ENCODE peak calls at places on chromosomes 5 and 9, in ten cellular contexts. Y, Z, H, B, E, S, O, L, X and F are unnamed samples.

GRCh38 chr9:106799146-106799545 is 63.8 kb upstream of the ZNF462 start:
- DNase-seq in L (peak), E (peak), S (no peak), H (no peak), Y (peak), X (peak), B (no peak), O (peak), Z (no peak), F (no peak)

GRCh38 chr9:92534199-92535159 is 1.3 kb downstream of the ECM2 start:
- DNase-seq in E (no peak), O (peak), S (no peak), B (no peak), Y (peak), X (no peak), H (no peak), Z (no peak), L (peak), F (no peak)

GRCh38 chr9:14910178-14910805 is at the start of gene FREM1:
- DNase-seq in S (peak), L (peak), E (peak), H (peak), B (peak), Y (no peak), O (no peak), X (no peak), Z (peak), F (peak)

GRCh38 chr5:120615967-120616645 is 152.0 kb downstream of the PRR16 start:
- DNase-seq in Y (peak), H (no peak), X (peak), O (peak), S (no peak), E (no peak), Z (no peak), B (peak), L (peak), F (no peak)

GRCh38 chr5:98173334-98173733 is 600.1 kb upstream of the RGMB start:
- DNase-seq in O (peak), Y (peak), H (no peak), X (no peak), Z (no peak), S (no peak), E (no peak), L (peak), B (no peak), F (no peak)

GRCh38 chr5:38670878-38671277 is 114.4 kb upstream of the LIFR start:
- DNase-seq in L (peak), E (no peak), S (no peak), O (peak), Y (no peak), B (no peak), X (no peak), H (peak), Z (no peak), F (no peak)

GRCh38 chr9:113350937-113351336 is 1.6 kb downstream of the BSPRY start:
- DNase-seq in O (no peak), X (no peak), Y (no peak), H (no peak), E (no peak), Z (no peak), L (no peak), B (no peak), S (no peak), F (no peak)

GRCh38 chr9:126939821-126940221 is 25.2 kb downstream of the RALGPS1 start:
- DNase-seq in E (peak), Y (no peak), X (peak), S (peak), L (no peak), B (no peak), Z (no peak), O (no peak), H (no peak), F (no peak)

GRCh38 chr9:72292184-72292787 is 72.7 kb downstream of the ZFAND5 start:
- DNase-seq in O (peak), S (peak), Z (no peak), E (peak), L (peak), H (no peak), Y (peak), X (peak), B (no peak), F (no peak)

GRCh38 chr9:135260776-135261175 is 173.3 kb downstream of the OLFM1 start:
- DNase-seq in O (no peak), E (no peak), S (no peak), Y (no peak), L (no peak), Z (no peak), B (peak), H (no peak), X (no peak), F (no peak)

GRCh38 chr5:91240175-91240574 is 142.9 kb downstream of the ARRDC3 start:
- DNase-seq in E (no peak), Y (no peak), Z (no peak), X (no peak), S (no peak), O (no peak), H (no peak), L (no peak), B (no peak), F (no peak)

DNA sequence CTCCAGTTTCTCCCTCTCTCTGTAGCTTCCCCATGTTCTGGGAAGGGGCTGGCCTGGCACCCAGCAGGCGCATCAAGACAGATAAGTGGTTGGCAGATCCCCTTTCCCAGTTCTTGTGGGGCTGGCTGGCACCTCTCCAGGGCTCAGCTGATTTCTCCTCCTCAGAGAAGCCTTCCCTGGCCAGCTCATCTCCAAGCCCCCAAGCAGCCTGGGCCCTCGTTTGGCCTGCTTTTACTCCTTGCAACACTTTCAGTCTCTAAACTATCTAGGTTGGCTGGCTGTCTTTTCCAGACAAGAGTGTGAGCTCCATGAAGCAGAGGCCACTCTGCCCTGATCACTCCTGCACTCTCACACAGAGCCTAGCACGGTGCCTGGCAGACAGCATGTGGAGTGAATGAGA is 13.5 kb downstream of the MACROH2A1 start:
- DNase-seq in S (peak), X (no peak), L (no peak), H (no peak), Z (no peak), E (no peak), O (no peak), Y (no peak), B (no peak), F (no peak)
- H3K4me3 ChIP-seq in S (no peak), X (no peak), L (no peak), H (no peak), Z (no peak), E (no peak), O (no peak), Y (no peak), B (no peak), F (no peak)

GRCh38 chr9:35617548-35617947 is 665 bp downstream of the CD72 start:
- DNase-seq in E (no peak), S (no peak), O (no peak), Y (no peak), X (no peak), L (no peak), H (no peak), B (no peak), Z (no peak), F (no peak)
- H3K4me3 ChIP-seq in E (no peak), S (no peak), O (no peak), Y (no peak), X (no peak), L (no peak), H (no peak), B (peak), Z (no peak), F (no peak)

DNA sequence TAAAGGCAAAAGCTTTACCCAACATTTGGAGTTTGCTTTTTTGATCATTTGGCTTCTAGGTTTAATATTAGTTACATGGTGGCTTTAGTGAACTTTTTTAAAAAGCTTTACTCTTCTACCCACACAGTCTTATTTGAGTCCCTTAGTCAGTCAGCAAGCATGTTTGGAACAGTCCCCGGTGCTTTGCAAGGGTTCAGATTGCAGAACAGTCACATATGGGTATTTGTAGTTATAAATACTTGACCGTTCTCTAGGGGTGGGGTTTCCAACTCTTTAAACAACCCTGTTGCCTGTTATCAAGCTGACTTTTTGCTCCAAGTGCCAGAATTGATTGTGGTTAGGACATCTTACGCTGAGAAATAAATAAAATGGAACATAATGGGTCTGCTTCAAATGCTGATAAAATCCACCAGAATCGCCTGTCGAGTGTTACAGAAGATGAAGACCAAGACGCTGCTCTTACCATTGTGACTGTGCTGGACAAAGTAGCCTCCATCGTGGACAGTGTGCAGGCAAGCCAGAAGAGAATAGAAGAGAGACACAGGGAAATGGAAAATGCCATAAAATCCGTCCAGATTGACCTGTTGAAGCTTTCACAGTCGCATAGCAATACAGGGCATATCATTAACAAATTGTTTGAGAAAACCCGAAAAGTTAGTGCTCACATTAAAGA is at the start of gene CAVIN4:
- DNase-seq in L (peak), Z (peak), O (no peak), X (no peak), Y (peak), E (no peak), S (no peak), H (no peak), B (no peak), F (no peak)
- H3K4me3 ChIP-seq in L (no peak), Z (no peak), O (no peak), X (no peak), Y (no peak), E (no peak), S (no peak), H (no peak), B (no peak), F (no peak)

GRCh38 chr5:74673011-74673790 is 11.8 kb upstream of the HEXB start:
- DNase-seq in S (peak), Z (peak), O (peak), L (peak), B (peak), E (peak), Y (peak), H (no peak), X (peak), F (no peak)
- H3K4me3 ChIP-seq in S (no peak), Z (no peak), O (no peak), L (peak), B (no peak), E (no peak), Y (no peak), H (no peak), X (no peak), F (peak)

GRCh38 chr5:132749506-132749905 is 2.3 kb downstream of the CCNI2 start:
- DNase-seq in O (no peak), X (no peak), Z (no peak), H (no peak), E (no peak), L (no peak), B (no peak), Y (no peak), S (no peak), F (no peak)

GRCh38 chr5:132748522-132749000 is 1.3 kb downstream of the CCNI2 start:
- DNase-seq in Z (no peak), E (no peak), B (peak), Y (no peak), O (peak), X (no peak), H (no peak), L (no peak), S (no peak), F (no peak)

GRCh38 chr5:132746592-132747063 is 598 bp upstream of the CCNI2 start:
- DNase-seq in O (peak), H (no peak), S (peak), L (peak), B (no peak), E (no peak), X (peak), Y (no peak), Z (no peak), F (no peak)

GRCh38 chr5:132747693-132748440 is 641 bp downstream of the CCNI2 start:
- DNase-seq in Z (no peak), B (peak), E (no peak), L (no peak), H (no peak), O (no peak), Y (no peak), S (peak), X (no peak), F (no peak)

DNA sequence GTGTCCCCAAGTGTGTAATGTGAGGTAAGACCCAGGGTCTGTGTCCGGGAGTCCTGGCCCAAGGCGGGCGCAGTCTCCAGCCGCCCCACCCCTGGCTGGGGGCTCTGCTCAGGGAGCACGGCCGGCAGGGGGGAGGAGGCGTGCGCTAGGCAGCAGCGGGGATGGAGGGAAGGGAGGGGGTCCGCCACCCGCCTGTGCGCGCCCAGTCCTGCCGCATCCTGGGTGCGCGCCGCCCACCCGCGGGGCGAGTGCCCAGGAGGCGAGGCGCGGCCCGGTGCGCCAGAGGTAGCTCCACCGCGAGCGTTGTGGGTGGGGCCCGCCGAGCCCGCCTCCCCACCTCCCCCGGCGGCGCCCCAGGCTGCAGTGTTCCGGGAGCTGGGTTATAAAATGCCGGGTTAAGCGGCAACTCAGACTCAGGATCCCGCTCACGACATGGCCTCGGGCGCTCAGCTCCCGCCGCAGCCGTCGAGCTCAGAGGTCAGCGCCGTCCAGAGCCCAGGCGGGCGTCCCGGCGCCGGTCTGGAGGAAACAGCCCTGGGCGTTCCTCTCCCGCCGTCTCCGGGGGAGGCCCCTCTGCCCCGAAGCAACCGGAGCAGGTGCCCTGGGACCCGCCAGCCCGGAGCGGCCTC is at the start of gene CCNI2:
- DNase-seq in Z (no peak), S (peak), H (no peak), L (no peak), E (no peak), O (no peak), X (peak), B (peak), Y (no peak), F (no peak)
- H3K4me3 ChIP-seq in Z (peak), S (peak), H (no peak), L (peak), E (no peak), O (peak), X (peak), B (peak), Y (peak), F (no peak)